ENCODE peak calls at places on chromosomes 16 and 17, in seven cellular contexts. One of them, this sample, is unnamed.

GRCh38 chr16:13902677-13903076 is 17.3 kb upstream of the ERCC4 start:
- DNase-seq in T follicular helper cell: no peak
- DNase-seq in NCI-H187: no peak
- DNase-seq in left lung: no peak
- DNase-seq in tibial artery: no peak
- DNase-seq in HS-27A: no peak
- DNase-seq in Daoy: peak
- DNase-seq in this sample: peak

GRCh38 chr16:22304411-22304810 is 7.2 kb downstream of the POLR3E start:
- DNase-seq in left lung: no peak
- DNase-seq in T follicular helper cell: no peak
- DNase-seq in HS-27A: no peak
- DNase-seq in NCI-H187: no peak
- DNase-seq in Daoy: no peak
- DNase-seq in tibial artery: no peak
- DNase-seq in this sample: no peak

GRCh38 chr17:37585066-37585465 is 24.2 kb downstream of the SYNRG start:
- DNase-seq in tibial artery: no peak
- DNase-seq in HS-27A: no peak
- DNase-seq in left lung: no peak
- DNase-seq in T follicular helper cell: no peak
- DNase-seq in NCI-H187: no peak
- DNase-seq in Daoy: no peak
- DNase-seq in this sample: no peak

GRCh38 chr17:3961564-3962047 is 2.6 kb downstream of the ATP2A3 start:
- DNase-seq in Daoy: no peak
- DNase-seq in tibial artery: no peak
- DNase-seq in T follicular helper cell: no peak
- DNase-seq in HS-27A: no peak
- DNase-seq in left lung: peak
- DNase-seq in NCI-H187: no peak
- DNase-seq in this sample: no peak

GRCh38 chr17:38798614-38799500 is 499 bp downstream of the PIP4K2B start:
- DNase-seq in HS-27A: no peak
- DNase-seq in tibial artery: peak
- DNase-seq in NCI-H187: no peak
- DNase-seq in left lung: peak
- DNase-seq in Daoy: peak
- DNase-seq in T follicular helper cell: peak
- DNase-seq in this sample: peak

GRCh38 chr17:62720126-62720850 is 87.8 kb downstream of the MARCHF10 start:
- DNase-seq in tibial artery: no peak
- DNase-seq in NCI-H187: no peak
- DNase-seq in HS-27A: no peak
- DNase-seq in T follicular helper cell: no peak
- DNase-seq in left lung: no peak
- DNase-seq in Daoy: no peak
- DNase-seq in this sample: no peak

GRCh38 chr17:81514485-81514734 is 1.8 kb upstream of the ACTG1 start:
- DNase-seq in T follicular helper cell: no peak
- DNase-seq in left lung: no peak
- DNase-seq in tibial artery: no peak
- DNase-seq in HS-27A: no peak
- DNase-seq in Daoy: no peak
- DNase-seq in NCI-H187: no peak
- DNase-seq in this sample: no peak

GRCh38 chr17:44045493-44045892 is 21.0 kb downstream of the LSM12 start:
- DNase-seq in HS-27A: no peak
- DNase-seq in T follicular helper cell: no peak
- DNase-seq in NCI-H187: no peak
- DNase-seq in left lung: no peak
- DNase-seq in Daoy: no peak
- DNase-seq in tibial artery: no peak
- DNase-seq in this sample: no peak

GRCh38 chr16:53209489-53209888 is 154.7 kb downstream of the CHD9 start:
- DNase-seq in Daoy: no peak
- DNase-seq in HS-27A: no peak
- DNase-seq in left lung: no peak
- DNase-seq in NCI-H187: no peak
- DNase-seq in tibial artery: no peak
- DNase-seq in T follicular helper cell: no peak
- DNase-seq in this sample: no peak

GRCh38 chr17:40290629-40291296 is 3.1 kb downstream of the CDC6 start:
- DNase-seq in tibial artery: no peak
- DNase-seq in left lung: no peak
- DNase-seq in Daoy: peak
- DNase-seq in HS-27A: peak
- DNase-seq in NCI-H187: no peak
- DNase-seq in T follicular helper cell: no peak
- DNase-seq in this sample: peak

GRCh38 chr16:57788951-57789350 is 13.3 kb downstream of the KIFC3 start:
- DNase-seq in NCI-H187: no peak
- DNase-seq in T follicular helper cell: no peak
- DNase-seq in left lung: no peak
- DNase-seq in HS-27A: no peak
- DNase-seq in tibial artery: no peak
- DNase-seq in Daoy: no peak
- DNase-seq in this sample: no peak

GRCh38 chr17:32634167-32634566 is 147.4 kb downstream of the CDK5R1 start:
- DNase-seq in Daoy: no peak
- DNase-seq in NCI-H187: no peak
- DNase-seq in T follicular helper cell: no peak
- DNase-seq in HS-27A: no peak
- DNase-seq in tibial artery: no peak
- DNase-seq in left lung: no peak
- DNase-seq in this sample: no peak

GRCh38 chr17:65290616-65291015 is 153.4 kb downstream of the RGS9 start:
- DNase-seq in left lung: no peak
- DNase-seq in T follicular helper cell: no peak
- DNase-seq in HS-27A: no peak
- DNase-seq in NCI-H187: no peak
- DNase-seq in tibial artery: no peak
- DNase-seq in Daoy: no peak
- DNase-seq in this sample: no peak